ENCODE peak calls at places on chromosomes 11 and 22, in four cellular contexts. L, Q, T and W are unnamed samples.

GRCh38 chr11:128422576-128423370 is 164.6 kb downstream of the ETS1 start:
- DNase-seq in T (no peak), Q (no peak), L (peak), W (no peak)

GRCh38 chr11:87604350-87604749 is 566.6 kb downstream of the TMEM135 start:
- DNase-seq in Q (no peak), L (no peak), T (no peak), W (peak)

GRCh38 chr22:43970037-43970747 is 14.9 kb downstream of the SAMM50 start:
- DNase-seq in L (no peak), T (no peak), Q (no peak), W (no peak)

GRCh38 chr11:78349114-78349513 is 68.5 kb downstream of the GAB2 start:
- DNase-seq in T (no peak), L (no peak), Q (no peak), W (no peak)

GRCh38 chr11:128692750-128693578 is 908 bp upstream of the FLI1 start:
- DNase-seq in L (no peak), T (no peak), Q (no peak), W (no peak)

GRCh38 chr11:69411257-69411924 is 70.1 kb upstream of the LINC01488 start:
- DNase-seq in T (no peak), L (no peak), Q (no peak), W (no peak)

GRCh38 chr22:44723801-44724200 is 21.8 kb downstream of the PRR5 start:
- DNase-seq in T (peak), L (no peak), Q (peak), W (no peak)

GRCh38 chr11:67483901-67484665 is 1.3 kb downstream of the AIP start:
- DNase-seq in T (no peak), L (peak), Q (no peak), W (no peak)

GRCh38 chr11:42536961-42537360 is 774.8 kb upstream of the API5 start:
- DNase-seq in Q (no peak), T (no peak), L (no peak), W (no peak)

GRCh38 chr11:118398797-118399564 is 2.4 kb upstream of the ATP5MG start:
- DNase-seq in L (peak), T (no peak), Q (peak), W (no peak)

GRCh38 chr11:105937331-105937730 is 84.7 kb downstream of the MSANTD4 start:
- DNase-seq in L (no peak), T (peak), Q (peak), W (peak)

GRCh38 chr11:103940542-103940941 is 95.9 kb upstream of the DDI1 start:
- DNase-seq in T (no peak), Q (peak), L (no peak), W (no peak)

GRCh38 chr11:8403310-8403709 is 139.6 kb upstream of the LMO1 start:
- DNase-seq in Q (peak), T (no peak), L (no peak), W (no peak)

GRCh38 chr11:123470862-123471261 is 40.8 kb downstream of the GRAMD1B start:
- DNase-seq in T (no peak), Q (no peak), L (no peak), W (no peak)

GRCh38 chr11:45155058-45155551 is 8.7 kb downstream of the PRDM11 start:
- DNase-seq in L (no peak), Q (peak), T (no peak), W (no peak)

GRCh38 chr22:38861170-38861874 is 10.7 kb downstream of the CBX6 start:
- DNase-seq in Q (no peak), L (no peak), T (no peak), W (no peak)

GRCh38 chr11:102220728-102221467 is 96.4 kb upstream of the BIRC3 start:
- DNase-seq in Q (peak), T (no peak), L (no peak), W (no peak)

GRCh38 chr11:417652-418342 is 3.0 kb upstream of the SIGIRR start:
- DNase-seq in Q (no peak), L (no peak), T (no peak), W (no peak)

GRCh38 chr11:70244698-70245097 is 25.8 kb upstream of the PPFIA1 start:
- DNase-seq in Q (peak), L (no peak), T (no peak), W (no peak)

GRCh38 chr22:19871845-19872778 is 17.4 kb upstream of the GNB1L start:
- DNase-seq in Q (no peak), L (no peak), T (no peak), W (no peak)

GRCh38 chr11:95132956-95133355 is 43.3 kb downstream of the ENDOD1 start:
- DNase-seq in T (no peak), L (no peak), Q (no peak), W (no peak)

GRCh38 chr11:117143390-117143789 is 697 bp upstream of the PAFAH1B2 start:
- DNase-seq in T (no peak), L (no peak), Q (peak), W (no peak)

GRCh38 chr22:30217698-30218565 is 28.6 kb downstream of the LIF start:
- DNase-seq in Q (no peak), T (no peak), L (no peak), W (no peak)

GRCh38 chr11:105024394-105024793 is 1.4 kb upstream of the CASP5 start:
- DNase-seq in T (no peak), Q (no peak), L (no peak), W (no peak)

GRCh38 chr11:76824980-76825725 is 35.6 kb upstream of the ACER3 start:
- DNase-seq in L (no peak), Q (peak), T (no peak), W (peak)

GRCh38 chr11:122690801-122691649 is 35.5 kb downstream of the UBASH3B start:
- DNase-seq in L (no peak), T (no peak), Q (peak), W (no peak)

GRCh38 chr22:44828193-44828592 is 75.8 kb downstream of the ARHGAP8 start:
- DNase-seq in T (no peak), L (no peak), Q (no peak), W (no peak)

GRCh38 chr11:76835928-76836612 is 24.6 kb upstream of the ACER3 start:
- DNase-seq in T (no peak), L (no peak), Q (peak), W (no peak)

GRCh38 chr11:130553306-130553705 is 104.9 kb downstream of the ADAMTS15 start:
- DNase-seq in T (no peak), L (no peak), Q (peak), W (no peak)

GRCh38 chr11:44805596-44805995 is 78.8 kb downstream of the TSPAN18 start:
- DNase-seq in L (no peak), Q (peak), T (no peak), W (no peak)

GRCh38 chr11:56911312-56911711 is 77.4 kb upstream of the OR5AK2 start:
- DNase-seq in Q (no peak), L (no peak), T (no peak), W (peak)

GRCh38 chr22:19590696-19591095 is 66.5 kb upstream of the CLDN5 start:
- DNase-seq in Q (no peak), L (no peak), T (no peak), W (no peak)

GRCh38 chr11:86627776-86628455 is 44.5 kb downstream of the ME3 start:
- DNase-seq in L (no peak), Q (no peak), T (no peak), W (no peak)

GRCh38 chr22:43829904-43830851 is 18.1 kb upstream of the EFCAB6 start:
- DNase-seq in T (no peak), L (no peak), Q (peak), W (no peak)

GRCh38 chr11:20111871-20112270 is 48.4 kb downstream of the DBX1 start:
- DNase-seq in T (no peak), Q (no peak), L (no peak), W (no peak)

GRCh38 chr22:26197427-26197826 is 28.2 kb downstream of the SEZ6L start:
- DNase-seq in L (no peak), T (no peak), Q (no peak), W (no peak)
- H3K27ac ChIP-seq in L (no peak), T (no peak), Q (no peak), W (no peak)

GRCh38 chr11:64888761-64889511 is 10.5 kb upstream of the EHD1 start:
- DNase-seq in T (no peak), L (no peak), Q (no peak), W (no peak)
- H3K27ac ChIP-seq in T (no peak), L (no peak), Q (no peak), W (no peak)

DNA sequence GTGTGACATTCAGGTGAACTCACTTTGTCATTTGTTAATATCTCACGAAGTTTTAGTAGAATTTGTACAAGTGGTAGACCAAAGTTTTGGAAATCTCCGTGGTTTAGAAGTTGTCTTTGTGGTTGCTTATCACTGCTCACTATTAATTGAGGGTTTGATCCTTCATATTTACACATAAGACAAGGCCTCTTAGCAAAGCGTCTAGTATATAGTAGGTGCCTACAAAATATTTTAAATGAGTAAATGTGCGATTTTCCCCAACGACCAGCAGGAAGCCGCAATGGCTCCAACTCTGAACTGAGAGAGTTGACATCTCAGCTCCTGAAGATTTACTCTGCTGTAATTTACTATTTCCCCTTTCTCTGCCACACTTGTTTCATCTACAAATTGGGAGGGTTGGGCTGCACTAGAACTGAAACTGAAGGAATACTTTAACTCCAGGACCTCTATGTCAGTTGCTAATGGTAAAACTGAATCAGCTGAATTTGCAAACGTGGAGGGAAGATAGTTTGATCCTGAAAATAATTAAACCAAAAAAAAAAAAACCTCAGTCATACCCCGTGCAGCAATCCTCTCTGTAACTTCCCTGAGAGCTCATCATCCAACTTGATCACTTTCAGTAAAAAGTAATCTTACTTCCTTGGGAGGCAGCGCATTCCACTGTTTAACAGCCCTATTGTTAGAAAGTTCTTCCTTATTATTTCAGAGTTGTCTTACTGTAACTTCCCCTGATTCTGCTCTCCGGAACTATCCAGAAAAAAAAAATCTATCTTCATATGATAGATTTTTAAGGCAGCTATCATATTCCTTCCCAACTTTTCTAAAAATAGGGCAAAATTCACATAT is 1.3 kb upstream of the SBF2 start:
- DNase-seq in T (no peak), L (no peak), Q (no peak), W (no peak)
- H3K27ac ChIP-seq in T (peak), L (no peak), Q (peak), W (peak)

DNA sequence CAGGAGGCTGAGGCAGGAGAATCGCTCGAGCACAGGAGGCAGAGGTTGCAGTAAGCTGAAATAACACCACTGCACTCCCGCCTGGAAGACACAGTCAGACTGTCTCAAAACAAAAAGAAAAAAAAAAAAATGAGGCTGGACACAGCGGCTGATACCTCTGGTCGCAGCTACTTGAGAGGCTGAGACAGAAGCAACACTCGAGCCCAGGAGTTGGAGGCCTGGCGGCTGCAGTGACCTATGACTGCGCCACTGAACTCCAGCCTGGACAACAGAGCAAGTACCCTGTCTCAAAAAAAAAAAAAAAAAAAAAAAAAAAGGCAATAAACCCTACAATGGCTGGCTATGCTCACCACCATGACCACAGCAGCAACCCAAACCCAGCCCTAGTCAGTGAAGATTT is 11.0 kb downstream of the NAP1L4 start:
- DNase-seq in L (no peak), Q (no peak), T (no peak), W (no peak)
- H3K27ac ChIP-seq in L (no peak), Q (no peak), T (no peak), W (peak)

GRCh38 chr22:40651057-40651456 is 14.5 kb upstream of the MRTFA start:
- DNase-seq in T (no peak), L (no peak), Q (no peak), W (no peak)

GRCh38 chr22:40653361-40653760 is 16.8 kb upstream of the MRTFA start:
- DNase-seq in T (no peak), Q (no peak), L (no peak), W (no peak)

GRCh38 chr22:40651563-40652501 is 15.3 kb upstream of the MRTFA start:
- DNase-seq in T (peak), L (peak), Q (peak), W (peak)

DNA sequence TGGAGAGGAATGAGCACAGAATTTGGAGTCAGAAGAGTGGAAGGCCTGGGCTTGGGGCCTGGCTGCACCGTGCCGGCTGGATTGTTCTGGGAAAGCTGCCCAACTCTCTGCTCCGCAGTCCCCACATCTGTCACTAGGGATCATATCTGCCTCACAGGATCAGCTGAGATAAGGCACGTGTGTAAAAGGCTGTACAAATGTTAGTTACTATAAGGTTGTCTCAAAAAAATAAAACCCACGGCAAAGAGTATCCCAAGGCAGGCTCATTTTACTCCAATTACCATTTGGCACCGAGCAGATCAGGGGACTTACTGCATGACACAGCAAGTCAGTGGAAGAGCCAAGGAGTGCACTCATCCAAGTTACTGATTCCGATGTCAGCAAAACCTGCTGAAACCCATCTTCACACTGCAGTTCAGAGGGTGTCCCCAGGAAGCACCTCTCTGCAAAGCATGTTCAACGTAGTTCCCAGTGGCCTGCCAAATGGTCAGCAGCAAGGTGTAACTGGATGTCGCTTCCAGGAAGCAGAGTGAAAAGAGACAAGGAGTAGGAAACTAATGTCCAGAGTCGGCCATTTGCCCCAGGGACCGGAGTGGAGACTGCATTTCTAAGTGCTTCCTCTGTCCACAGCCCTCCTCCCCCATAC is 18.1 kb upstream of the MRTFA start:
- DNase-seq in T (no peak), Q (peak), L (no peak), W (no peak)
- H3K27ac ChIP-seq in T (no peak), Q (peak), L (no peak), W (peak)